ENCODE peak calls at places on chromosome 22, in nine cellular contexts. P, B, Z, N, L, H, X, T and C are unnamed samples.

GRCh38 chr22:47409501-47410275 is 647.2 kb downstream of the TBC1D22A start:
- DNase-seq in P (no peak), B (no peak), Z (no peak), N (no peak), L (no peak), H (no peak), X (no peak), T (peak; percentile 13), C (no peak)

GRCh38 chr22:27336151-27337090 is 465.1 kb downstream of the MN1 start:
- DNase-seq in P (peak; percentile 31), B (no peak), Z (no peak), N (no peak), L (no peak), H (no peak), X (no peak), T (no peak), C (no peak)

GRCh38 chr22:19873960-19874306 is 19.3 kb upstream of the GNB1L start:
- DNase-seq in P (no peak), B (no peak), Z (peak; percentile 57), N (no peak), L (peak; percentile 13), H (no peak), X (no peak), T (peak; percentile 39), C (no peak)

GRCh38 chr22:50253941-50254340 is 2.9 kb upstream of the HDAC10 start:
- DNase-seq in P (no peak), B (no peak), Z (no peak), N (no peak), L (no peak), H (no peak), X (no peak), T (no peak), C (no peak)

GRCh38 chr22:50530280-50530856 is 556 bp upstream of the TYMP start:
- DNase-seq in P (peak; percentile 89), B (peak; percentile 70), Z (peak; percentile 97), N (peak; percentile 70), L (no peak), H (no peak), X (no peak), T (no peak), C (peak; percentile 85)

GRCh38 chr22:38299758-38300157 is 17.5 kb downstream of the CSNK1E start:
- DNase-seq in P (no peak), B (no peak), Z (no peak), N (no peak), L (no peak), H (no peak), X (no peak), T (peak; percentile 20), C (no peak)

GRCh38 chr22:33710326-33710725 is 209.9 kb downstream of the LARGE1 start:
- DNase-seq in P (no peak), B (no peak), Z (no peak), N (no peak), L (no peak), H (no peak), X (no peak), T (no peak), C (no peak)

GRCh38 chr22:39244073-39244495 is 698 bp downstream of the PDGFB start:
- DNase-seq in P (no peak), B (peak; percentile 43), Z (no peak), N (no peak), L (no peak), H (no peak), X (no peak), T (no peak), C (no peak)

GRCh38 chr22:44671742-44672141 is 30.3 kb upstream of the PRR5 start:
- DNase-seq in P (peak; percentile 81), B (no peak), Z (no peak), N (peak; percentile 62), L (no peak), H (no peak), X (no peak), T (peak; percentile 3), C (peak; percentile 86)

GRCh38 chr22:39908121-39908520 is 7.2 kb downstream of the GRAP2 start:
- DNase-seq in P (no peak), B (no peak), Z (no peak), N (no peak), L (no peak), H (no peak), X (no peak), T (no peak), C (no peak)

GRCh38 chr22:28594784-28595324 is 84.8 kb downstream of the TTC28 start:
- DNase-seq in P (peak; percentile 74), B (no peak), Z (no peak), N (peak; percentile 76), L (no peak), H (no peak), X (no peak), T (peak; percentile 46), C (peak; percentile 84)

GRCh38 chr22:19672054-19672776 is 42.1 kb upstream of the SEPTIN5 start:
- DNase-seq in P (no peak), B (no peak), Z (no peak), N (no peak), L (no peak), H (no peak), X (no peak), T (no peak), C (no peak)

GRCh38 chr22:31020334-31020733 is 51.3 kb downstream of the TUG1 start:
- DNase-seq in P (no peak), B (no peak), Z (no peak), N (no peak), L (no peak), H (no peak), X (no peak), T (peak; percentile 43), C (no peak)

GRCh38 chr22:31944700-31945477 is 554 bp downstream of the YWHAH start:
- DNase-seq in P (no peak), B (no peak), Z (peak; percentile 81), N (peak; percentile 77), L (peak; percentile 70), H (no peak), X (peak; percentile 37), T (peak; percentile 84), C (no peak)

GRCh38 chr22:42621505-42622002 is 6.9 kb upstream of the POLDIP3 start:
- DNase-seq in P (peak; percentile 50), B (peak; percentile 73), Z (peak; percentile 90), N (peak; percentile 75), L (peak; percentile 64), H (no peak), X (peak; percentile 88), T (peak; percentile 99), C (peak; percentile 68)

GRCh38 chr22:45678961-45679912 is 7.6 kb downstream of the ATXN10 start:
- DNase-seq in P (peak; percentile 54), B (no peak), Z (no peak), N (no peak), L (no peak), H (no peak), X (no peak), T (no peak), C (no peak)

GRCh38 chr22:32804036-32804435 is 2.5 kb downstream of the TIMP3 start:
- DNase-seq in P (peak; percentile 10), B (no peak), Z (no peak), N (peak; percentile 26), L (no peak), H (no peak), X (no peak), T (no peak), C (peak; percentile 89)

GRCh38 chr22:48088926-48089536 is 1326.6 kb downstream of the TBC1D22A start:
- DNase-seq in P (no peak), B (no peak), Z (no peak), N (no peak), L (no peak), H (no peak), X (no peak), T (no peak), C (no peak)

GRCh38 chr22:45684752-45685359 is 13.2 kb downstream of the ATXN10 start:
- DNase-seq in P (no peak), B (no peak), Z (no peak), N (no peak), L (no peak), H (no peak), X (no peak), T (no peak), C (no peak)

GRCh38 chr22:39933741-39934140 is 26.5 kb upstream of the TMA7B start:
- DNase-seq in P (no peak), B (no peak), Z (no peak), N (no peak), L (no peak), H (no peak), X (no peak), T (no peak), C (no peak)